ENCODE peak calls at places on chromosomes 1 and 21, in four cellular contexts. J, E, S and D are unnamed samples.

GRCh38 chr1:45820173-45820572 is 16.8 kb downstream of the MAST2 start:
- DNase-seq in E (no peak), S (no peak), J (no peak), D (no peak)

GRCh38 chr1:115641762-115642167 is at the start of gene VANGL1:
- DNase-seq in E (peak; percentile 81), J (peak; percentile 49), S (peak; percentile 76), D (peak; percentile 70)

GRCh38 chr1:222334026-222334680 is 213.8 kb downstream of the HHIPL2 start:
- DNase-seq in E (no peak), J (peak; percentile 9), S (no peak), D (peak; percentile 15)

GRCh38 chr21:21003701-21004100 is 5.5 kb downstream of the NCAM2 start:
- DNase-seq in E (no peak), J (peak; percentile 60), S (peak; percentile 56), D (peak; percentile 57)

GRCh38 chr1:14930224-14930965 is 223.2 kb upstream of the TMEM51 start:
- DNase-seq in J (no peak), E (no peak), S (no peak), D (no peak)

GRCh38 chr1:193115629-193116227 is 6.1 kb upstream of the CDC73 start:
- DNase-seq in S (no peak), J (peak; percentile 98), E (peak; percentile 78), D (peak; percentile 58)

GRCh38 chr1:67645495-67646144 is 39.4 kb upstream of the GADD45A start:
- DNase-seq in E (peak; percentile 72), J (peak; percentile 73), S (peak; percentile 49), D (peak; percentile 69)

GRCh38 chr1:84156210-84156621 is 12.1 kb downstream of the PRKACB start:
- DNase-seq in E (no peak), S (no peak), J (peak; percentile 86), D (no peak)

GRCh38 chr21:21297211-21297610 is 299.0 kb downstream of the NCAM2 start:
- DNase-seq in J (no peak), S (no peak), E (no peak), D (no peak)

GRCh38 chr1:94006604-94007003 is 97.4 kb upstream of the GCLM start:
- DNase-seq in J (no peak), S (no peak), E (no peak), D (no peak)

GRCh38 chr1:173884701-173885100 is 16.5 kb downstream of the ZBTB37 start:
- DNase-seq in E (no peak), S (no peak), J (no peak), D (no peak)

GRCh38 chr1:173889885-173890284 is 21.7 kb downstream of the ZBTB37 start:
- DNase-seq in S (no peak), E (no peak), J (no peak), D (no peak)

GRCh38 chr1:173886746-173887611 is 18.8 kb downstream of the ZBTB37 start:
- DNase-seq in J (no peak), S (no peak), E (no peak), D (no peak)

GRCh38 chr1:173888749-173889148 is 20.6 kb downstream of the ZBTB37 start:
- DNase-seq in S (no peak), J (no peak), E (no peak), D (no peak)

DNA sequence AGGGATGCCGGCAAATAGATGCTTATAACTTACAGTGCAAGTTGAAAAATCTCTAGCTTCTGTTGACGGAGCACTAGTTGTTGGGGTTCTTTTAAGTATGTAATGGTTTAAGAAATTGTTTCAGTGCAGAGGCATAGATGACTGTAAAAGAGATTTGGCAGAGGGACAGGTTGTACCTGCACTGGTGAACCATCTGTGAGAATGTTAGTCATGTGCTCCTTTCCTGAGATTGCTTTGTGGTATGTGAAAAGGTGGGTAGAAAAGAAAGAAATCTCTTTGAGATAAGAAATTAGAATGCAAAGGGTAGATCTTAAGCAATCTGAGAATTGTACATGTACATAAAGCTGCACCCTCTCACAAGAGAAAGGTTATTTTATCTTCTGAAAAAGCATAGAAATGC is 19.4 kb downstream of the ZBTB37 start:
- DNase-seq in J (no peak), S (no peak), E (no peak), D (no peak)
- H3K27ac ChIP-seq in J (no peak overlapping the region), S (no peak overlapping the region), E (no peak overlapping the region), D (no peak overlapping the region)

GRCh38 chr1:201728731-201729130 is 100.2 kb upstream of the IPO9 start:
- DNase-seq in S (peak; percentile 55), E (no peak), J (no peak), D (no peak)

GRCh38 chr1:201730611-201731010 is 98.3 kb upstream of the IPO9 start:
- DNase-seq in S (no peak), J (no peak), E (no peak), D (no peak)

GRCh38 chr1:201731142-201731541 is 97.8 kb upstream of the IPO9 start:
- DNase-seq in S (no peak), J (no peak), E (peak; percentile 55), D (no peak)

GRCh38 chr1:201732351-201732750 is 96.6 kb upstream of the IPO9 start:
- DNase-seq in E (no peak), S (no peak), J (no peak), D (no peak)

DNA sequence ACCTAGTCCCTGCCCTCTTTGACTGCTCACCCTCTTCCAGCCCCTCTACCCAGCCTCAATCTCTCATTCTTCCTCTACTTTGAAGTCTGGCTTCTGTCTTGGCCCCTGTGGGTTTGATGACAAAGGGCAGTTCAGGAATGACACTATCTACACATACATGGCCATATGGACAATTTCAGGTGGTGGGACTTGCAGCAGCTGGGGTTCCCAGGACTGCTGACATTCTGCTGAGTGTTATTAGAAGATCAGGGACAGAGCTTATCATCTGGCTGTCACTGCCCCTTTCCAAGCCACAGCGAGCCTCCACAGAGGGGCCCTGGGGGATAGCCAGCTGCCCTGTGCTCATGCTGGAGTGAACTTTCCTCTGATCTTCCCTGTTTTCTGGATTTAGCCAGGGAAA is 97.4 kb upstream of the IPO9 start:
- DNase-seq in E (peak; percentile 51), J (no peak), S (no peak), D (peak; percentile 57)
- H3K4me1 ChIP-seq in E (no peaks in the 10 kb centered on the region), J (peaks cover 23% of the 10 kb centered on the region), S (peaks cover 47% of the 10 kb centered on the region), D (peaks cover 44% of the 10 kb centered on the region)

GRCh38 chr21:36692844-36693143 is 6.1 kb upstream of the SIM2 start:
- DNase-seq in S (no peak), E (no peak), J (no peak), D (no peak)
- H3K27me3 ChIP-seq in S (peaks cover 100% of the 10 kb centered on the region), E (peaks cover 96% of the 10 kb centered on the region), J (peaks cover 86% of the 10 kb centered on the region), D (no peaks in the 10 kb centered on the region)

GRCh38 chr21:41977034-41977950 is 23.5 kb upstream of the C2CD2 start:
- DNase-seq in J (no peak), S (no peak), E (no peak), D (no peak)
- H3K27ac ChIP-seq in J (no peak overlapping the region), S (no peak overlapping the region), E (no peak overlapping the region), D (no peak overlapping the region)

GRCh38 chr1:206912445-206913095 is 9.2 kb downstream of the FCMR start:
- DNase-seq in J (peak; percentile 83), S (peak; percentile 82), E (peak; percentile 87), D (peak; percentile 73)

GRCh38 chr1:206914138-206914537 is 7.6 kb downstream of the FCMR start:
- DNase-seq in S (no peak), J (no peak), E (no peak), D (no peak)

GRCh38 chr1:206918076-206918475 is 3.7 kb downstream of the FCMR start:
- DNase-seq in E (no peak), S (no peak), J (no peak), D (no peak)

GRCh38 chr1:206915085-206915735 is 6.5 kb downstream of the FCMR start:
- DNase-seq in J (no peak), S (no peak), E (no peak), D (no peak)

GRCh38 chr1:206916000-206916709 is 5.6 kb downstream of the FCMR start:
- DNase-seq in E (no peak), S (no peak), J (no peak), D (no peak)
- H3K4me1 ChIP-seq in E (no peaks in the 10 kb centered on the region), S (no peaks in the 10 kb centered on the region), J (no peaks in the 10 kb centered on the region), D (no peaks in the 10 kb centered on the region)

GRCh38 chr1:156440689-156441437 is 59.7 kb downstream of the MEF2D start:
- DNase-seq in J (no peak), E (no peak), S (no peak), D (no peak)
- H3K27me3 ChIP-seq in J (peaks cover 71% of the 10 kb centered on the region), E (peaks cover 96% of the 10 kb centered on the region), S (peaks cover 98% of the 10 kb centered on the region), D (peaks cover 15% of the 10 kb centered on the region)